ENCODE peak calls at places on chromosomes 12 and 14, in nine cellular contexts. J is endodermal cell, D is body of pancreas, R is brain microvascular endothelial cell, Y is lower lobe of right lung, Q is BE2C, W is tibial artery, G is AG04449, T is IMR-90. E is an unnamed sample.

GRCh38 chr14:24013654-24014514 is 25.2 kb downstream of the DHRS4L2 start:
- DNase-seq in J (peak), D (peak), W (peak), Q (peak), R (peak), Y (no peak), G (no peak), T (peak), E (peak)

GRCh38 chr14:96997269-96997668 is 200.1 kb downstream of the VRK1 start:
- DNase-seq in W (no peak), J (peak), G (no peak), Q (no peak), R (no peak), Y (no peak), T (no peak), D (no peak), E (no peak)

GRCh38 chr12:93178154-93178878 is 199.4 kb upstream of the NUDT4 start:
- DNase-seq in R (no peak), D (no peak), T (no peak), Q (no peak), J (no peak), G (no peak), Y (no peak), W (no peak), E (no peak)

GRCh38 chr12:53791735-53792326 is 40.1 kb upstream of the CISTR start:
- DNase-seq in J (peak), Y (no peak), W (no peak), R (no peak), D (peak), T (no peak), Q (peak), G (no peak), E (no peak)

GRCh38 chr12:122513660-122514059 is 12.9 kb upstream of the ZCCHC8 start:
- DNase-seq in R (no peak), Y (no peak), J (peak), Q (no peak), G (no peak), W (no peak), T (no peak), D (no peak), E (no peak)

GRCh38 chr12:94289551-94290312 is 141.4 kb downstream of the PLXNC1 start:
- DNase-seq in T (peak), W (peak), J (no peak), D (no peak), G (peak), Q (no peak), R (peak), Y (no peak), E (peak)

GRCh38 chr14:101017209-101017608 is 113.7 kb upstream of the RTL1 start:
- DNase-seq in R (peak), G (no peak), Q (no peak), W (no peak), Y (no peak), J (peak), D (no peak), T (peak), E (no peak)

GRCh38 chr12:121536058-121536928 is 44.5 kb downstream of the KDM2B start:
- DNase-seq in Y (peak), J (peak), G (no peak), Q (peak), D (peak), T (peak), W (peak), R (peak), E (peak)

GRCh38 chr14:76546426-76547221 is 170.7 kb downstream of the ESRRB start:
- DNase-seq in D (peak), R (no peak), J (peak), Q (peak), Y (no peak), W (no peak), G (no peak), T (no peak), E (no peak)

GRCh38 chr14:52025952-52026510 is 36.7 kb downstream of the RTRAF start:
- DNase-seq in J (no peak), Q (no peak), Y (no peak), W (no peak), R (no peak), T (peak), D (no peak), G (no peak), E (no peak)

GRCh38 chr14:91945776-91946305 is 1.7 kb downstream of the FBLN5 start:
- DNase-seq in W (no peak), D (no peak), Y (no peak), G (no peak), Q (no peak), J (no peak), T (no peak), R (no peak), E (no peak)

GRCh38 chr12:123767613-123768012 is 5.5 kb downstream of the DNAH10 start:
- DNase-seq in W (no peak), Q (no peak), G (no peak), R (no peak), T (no peak), Y (no peak), J (no peak), D (no peak), E (no peak)

GRCh38 chr12:55957106-55957859 is 8.6 kb downstream of the PMEL start:
- DNase-seq in J (no peak), Q (no peak), R (no peak), T (no peak), W (no peak), Y (no peak), D (peak), G (no peak), E (no peak)

GRCh38 chr12:96271469-96272199 is 77.5 kb downstream of the ELK3 start:
- DNase-seq in T (peak), D (no peak), Q (no peak), J (no peak), R (no peak), G (no peak), W (no peak), Y (no peak), E (no peak)

GRCh38 chr12:12290206-12290605 is 23.4 kb upstream of the LRP6 start:
- DNase-seq in J (no peak), W (no peak), D (no peak), G (no peak), T (no peak), R (no peak), Q (no peak), Y (no peak), E (no peak)

GRCh38 chr14:43896044-43896443 is 611.0 kb downstream of the FSCB start:
- DNase-seq in T (no peak), D (no peak), W (no peak), Y (no peak), G (no peak), Q (no peak), R (no peak), J (peak), E (no peak)

GRCh38 chr12:2959508-2960431 is 573 bp downstream of the TEAD4 start:
- DNase-seq in W (peak), Y (peak), R (peak), J (peak), T (peak), G (no peak), D (peak), Q (peak), E (no peak)

GRCh38 chr12:64669270-64669842 is 59.1 kb downstream of the RASSF3 start:
- DNase-seq in D (peak), G (no peak), Q (no peak), T (peak), Y (peak), R (no peak), W (no peak), J (peak), E (no peak)

GRCh38 chr12:21248679-21249078 is 86.0 kb downstream of the SLCO1A2 start:
- DNase-seq in Y (no peak), T (no peak), D (no peak), J (no peak), G (no peak), Q (no peak), R (no peak), W (no peak), E (no peak)

GRCh38 chr14:100222219-100223093 is 16.5 kb upstream of the YY1 start:
- DNase-seq in Y (no peak), G (no peak), R (no peak), Q (no peak), J (peak), D (peak), W (no peak), T (no peak), E (no peak)

GRCh38 chr12:29200586-29200985 is 51.5 kb downstream of the FAR2 start:
- DNase-seq in G (no peak), R (no peak), Y (no peak), D (no peak), J (no peak), W (no peak), T (no peak), Q (no peak), E (no peak)

GRCh38 chr12:51863363-51863920 is 14.9 kb upstream of the FIGNL2 start:
- DNase-seq in J (peak), D (no peak), Q (no peak), T (no peak), R (no peak), G (no peak), Y (no peak), W (no peak), E (no peak)

GRCh38 chr14:102252834-102253801 is 51.8 kb downstream of the MOK start:
- DNase-seq in J (no peak), Y (no peak), Q (no peak), W (no peak), R (no peak), D (peak), T (no peak), G (no peak), E (no peak)

GRCh38 chr12:51814311-51815088 is 34.0 kb downstream of the FIGNL2 start:
- DNase-seq in D (peak), J (peak), R (peak), Q (peak), G (no peak), T (peak), W (peak), Y (peak), E (no peak)

GRCh38 chr12:51907083-51907863 is at the start of gene ACVRL1:
- DNase-seq in D (no peak), W (no peak), J (peak), G (no peak), R (no peak), T (no peak), Y (peak), Q (no peak), E (no peak)

GRCh38 chr12:6472491-6472890 is 2.0 kb upstream of the VAMP1 start:
- DNase-seq in R (no peak), J (no peak), D (no peak), W (no peak), T (no peak), Y (no peak), Q (no peak), G (no peak), E (no peak)

GRCh38 chr12:49872781-49873181 is 29.9 kb upstream of the BCDIN3D start:
- DNase-seq in Y (no peak), Q (no peak), R (peak), T (peak), D (no peak), J (peak), G (no peak), W (no peak), E (no peak)

GRCh38 chr14:49363926-49364751 is 222.0 kb downstream of the RPS29 start:
- DNase-seq in Q (no peak), Y (no peak), R (no peak), W (no peak), D (no peak), G (no peak), J (no peak), T (no peak), E (no peak)

GRCh38 chr12:8590842-8591545 is 21.7 kb downstream of the AICDA start:
- DNase-seq in Y (no peak), Q (no peak), G (no peak), J (peak), D (no peak), W (no peak), T (no peak), R (no peak), E (no peak)

GRCh38 chr14:99199854-99200653 is 71.9 kb downstream of the BCL11B start:
- DNase-seq in Y (no peak), G (no peak), W (no peak), J (no peak), Q (no peak), R (no peak), D (no peak), T (no peak), E (no peak)

GRCh38 chr14:60723218-60724079 is 702 bp downstream of the SIX4 start:
- DNase-seq in G (no peak), J (peak), W (peak), R (peak), Y (peak), Q (peak), D (peak), T (peak), E (no peak)

GRCh38 chr12:68036642-68037041 is 47.4 kb downstream of the IFNG-AS1 start:
- DNase-seq in W (no peak), T (no peak), D (no peak), G (no peak), J (no peak), Y (no peak), R (no peak), Q (no peak), E (no peak)

GRCh38 chr14:105146976-105147700 is 21.4 kb downstream of the JAG2 start:
- DNase-seq in D (no peak), R (no peak), G (no peak), T (no peak), Q (peak), W (peak), J (peak), Y (peak), E (no peak)

GRCh38 chr12:93733928-93734327 is 56.8 kb downstream of the CRADD start:
- DNase-seq in G (no peak), W (no peak), D (no peak), Y (no peak), T (no peak), J (no peak), Q (no peak), R (no peak), E (no peak)

DNA sequence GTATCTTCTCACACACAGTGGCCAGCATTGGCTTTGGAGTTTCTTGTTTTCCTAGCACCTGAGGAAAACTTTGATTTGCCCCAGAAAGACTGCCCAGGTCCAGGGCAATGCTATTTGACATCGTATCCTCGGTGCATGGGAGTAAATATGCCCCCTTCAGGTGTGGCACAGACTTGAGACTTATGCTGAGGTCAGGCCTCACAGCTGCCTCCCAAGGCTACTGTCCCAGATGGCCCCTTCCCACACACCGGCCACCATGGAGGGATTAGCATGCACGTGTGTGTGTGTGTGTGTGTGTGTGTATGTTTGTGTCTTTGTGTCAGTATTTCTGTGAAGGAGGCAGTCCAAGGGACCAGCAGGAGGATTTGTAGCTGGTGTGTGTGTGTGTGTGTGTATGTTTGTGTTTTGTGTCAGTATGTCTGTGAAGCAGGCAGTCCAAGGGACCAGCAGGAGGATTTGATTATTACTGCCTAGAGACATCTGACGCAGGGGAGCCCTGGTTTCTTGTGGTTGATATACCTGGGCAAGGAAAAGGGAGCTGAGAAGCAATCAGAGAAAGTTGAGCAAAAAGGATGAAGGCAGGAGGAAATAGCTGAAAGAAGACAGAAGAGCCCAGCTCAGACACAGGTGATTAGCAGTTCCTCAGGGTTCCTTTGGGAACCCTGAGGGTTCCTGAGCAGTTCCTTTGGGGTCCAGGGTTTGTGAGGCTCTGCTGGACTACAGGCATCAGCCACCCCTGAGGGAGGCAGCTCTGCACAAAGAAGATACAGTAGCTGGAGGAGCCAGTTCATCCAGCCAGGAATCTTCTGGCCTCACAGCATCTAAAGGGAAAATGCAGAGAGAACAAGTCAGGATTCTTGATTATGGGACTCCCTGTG is 42.2 kb downstream of the COX16 start:
- DNase-seq in Q (no peak), T (no peak), R (no peak), Y (no peak), J (peak), D (peak), G (no peak), W (no peak), E (no peak)
- TF ChIP-seq CTCF in Q (no peak), T (no peak), R (no peak), Y (no peak), J (no peak), D (no peak), G (no peak), W (no peak), E (no peak)

GRCh38 chr12:111035578-111036301 is 115.4 kb upstream of the MYL2 start:
- DNase-seq in R (no peak), Y (no peak), T (no peak), W (no peak), D (no peak), G (no peak), Q (no peak), J (peak), E (no peak)

GRCh38 chr12:111031956-111032919 is 111.9 kb upstream of the MYL2 start:
- DNase-seq in Y (no peak), R (no peak), W (no peak), G (no peak), T (no peak), J (no peak), D (no peak), Q (no peak), E (no peak)

GRCh38 chr12:111033281-111034147 is 113.1 kb upstream of the MYL2 start:
- DNase-seq in D (no peak), Y (no peak), W (no peak), Q (peak), T (no peak), J (peak), G (no peak), R (no peak), E (no peak)

GRCh38 chr12:111034911-111035577 is 114.7 kb upstream of the MYL2 start:
- DNase-seq in Y (no peak), G (no peak), R (no peak), Q (peak), T (no peak), D (no peak), J (peak), W (no peak), E (no peak)

GRCh38 chr12:111034148-111034910 is 114.0 kb upstream of the MYL2 start:
- DNase-seq in J (peak), G (no peak), T (no peak), Q (peak), Y (no peak), R (no peak), D (no peak), W (no peak), E (no peak)
- H3K4me3 ChIP-seq in J (peak), G (no peak), T (no peak), Q (peak), Y (no peak), R (no peak), D (no peak), W (peak), E (no peak)

GRCh38 chr12:98724384-98725155 is 79.5 kb downstream of the APAF1 start:
- DNase-seq in D (no peak), T (peak), W (no peak), Y (no peak), R (no peak), J (no peak), G (no peak), Q (no peak), E (no peak)

GRCh38 chr12:98719515-98720504 is 74.7 kb downstream of the APAF1 start:
- DNase-seq in Q (no peak), T (no peak), R (no peak), J (no peak), W (no peak), G (no peak), D (no peak), Y (no peak), E (no peak)

GRCh38 chr12:98721204-98721702 is 76.2 kb downstream of the APAF1 start:
- DNase-seq in Q (no peak), W (no peak), J (no peak), R (no peak), G (no peak), D (no peak), T (no peak), Y (no peak), E (no peak)

GRCh38 chr12:98727196-98727595 is 82.1 kb downstream of the APAF1 start:
- DNase-seq in G (no peak), Q (no peak), D (no peak), Y (no peak), R (no peak), T (no peak), W (no peak), J (no peak), E (no peak)

DNA sequence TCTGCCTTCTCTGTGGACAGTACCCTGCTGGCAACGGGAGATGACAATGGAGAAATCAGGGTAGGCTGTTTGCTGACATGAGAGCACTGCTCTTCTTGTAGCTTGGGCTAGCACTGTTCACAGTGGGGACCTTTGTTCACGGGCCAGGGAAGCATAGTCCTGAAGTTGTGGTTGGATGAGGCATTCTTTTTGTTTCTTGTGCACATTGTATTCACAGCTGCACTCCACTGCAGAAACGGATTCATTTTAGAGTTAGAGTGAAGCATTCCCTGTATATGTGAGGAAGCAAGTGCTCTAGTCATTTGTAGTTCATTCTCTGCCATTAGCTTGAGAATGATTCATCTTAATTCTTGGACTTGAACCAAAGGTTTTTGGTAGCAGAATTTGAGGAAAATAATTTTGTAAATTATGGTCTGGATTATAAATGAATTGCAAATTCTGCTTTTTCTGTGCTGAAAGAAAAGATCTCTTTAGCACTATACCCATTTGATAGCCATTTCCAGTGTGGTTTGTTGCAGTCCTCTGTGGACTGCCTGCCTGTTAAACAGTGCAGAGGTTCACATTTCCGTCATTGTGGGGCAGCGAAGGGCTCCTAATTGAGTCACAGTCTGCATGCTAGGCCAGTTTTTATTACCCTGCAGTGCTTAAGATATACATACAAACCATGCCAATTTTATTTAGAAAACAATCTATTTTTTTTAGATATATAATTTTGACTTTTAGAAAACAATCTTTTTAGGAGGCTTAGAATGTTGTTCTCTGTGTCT is 80.6 kb downstream of the APAF1 start:
- DNase-seq in R (peak), G (peak), Q (peak), D (peak), W (no peak), Y (no peak), T (peak), J (peak), E (no peak)
- TF ChIP-seq CTCF in R (peak), G (peak), Q (peak), D (no peak), W (no peak), Y (no peak), T (peak), J (peak), E (peak)

GRCh38 chr12:26226119-26226518 is 30.7 kb downstream of the SSPN start:
- DNase-seq in D (no peak), T (no peak), W (no peak), G (no peak), Y (no peak), Q (no peak), J (no peak), R (no peak), E (no peak)

GRCh38 chr12:26224657-26225056 is 29.3 kb downstream of the SSPN start:
- DNase-seq in D (no peak), Q (no peak), J (no peak), T (no peak), Y (no peak), W (no peak), G (no peak), R (no peak), E (no peak)

GRCh38 chr12:26229910-26230309 is 34.5 kb downstream of the SSPN start:
- DNase-seq in G (no peak), R (no peak), W (no peak), Y (no peak), T (no peak), Q (no peak), D (no peak), J (no peak), E (no peak)

GRCh38 chr12:26226629-26227375 is 31.4 kb downstream of the SSPN start:
- DNase-seq in G (no peak), J (peak), W (peak), Y (no peak), Q (peak), T (no peak), R (no peak), D (peak), E (no peak)

GRCh38 chr12:26227376-26227775 is 32.0 kb downstream of the SSPN start:
- DNase-seq in Q (no peak), G (no peak), R (no peak), W (no peak), T (no peak), D (no peak), Y (no peak), J (no peak), E (no peak)
- H3K4me3 ChIP-seq in Q (peak), G (no peak), R (no peak), W (peak), T (no peak), D (no peak), Y (peak), J (peak), E (no peak)

GRCh38 chr12:83954939-83955601 is 957.5 kb downstream of the SLC6A15 start:
- DNase-seq in D (no peak), Y (no peak), T (no peak), J (peak), W (no peak), Q (no peak), G (no peak), R (no peak), E (no peak)
- TF ChIP-seq CTCF in D (no peak), Y (no peak), T (no peak), J (peak), W (no peak), Q (peak), G (peak), R (peak), E (no peak)

E was measured in BJ.